ENCODE peak calls at places on chromosomes 12 and 14, in seven cellular contexts. B is neuronal stem cell, E is mesendoderm, M is H1, J is IMR-90, S is H9, Y is trophoblast cell. I is an unnamed sample.

GRCh38 chr12:77213316-77213715 is 147.9 kb upstream of the E2F7 start:
- DNase-seq in B (no peak), E (no peak), M (no peak), J (no peak), S (no peak), Y (no peak), I (no peak)

GRCh38 chr14:90981658-90982057 is 78.8 kb downstream of the RPS6KA5 start:
- DNase-seq in B (no peak), E (peak; percentile 12), M (no peak), J (no peak), S (no peak), Y (peak; percentile 92), I (no peak)

GRCh38 chr14:76109087-76109880 is 42.4 kb upstream of the GPATCH2L start:
- DNase-seq in B (no peak), E (no peak), M (no peak), J (no peak), S (no peak), Y (peak; percentile 18), I (no peak)

GRCh38 chr12:95608252-95609033 is 57.2 kb upstream of the USP44 start:
- DNase-seq in B (no peak), E (no peak), M (no peak), J (peak; percentile 76), S (peak; percentile 78), Y (no peak), I (peak; percentile 46)

GRCh38 chr12:103640831-103641230 is 53.8 kb downstream of the STAB2 start:
- DNase-seq in B (no peak), E (no peak), M (no peak), J (no peak), S (no peak), Y (no peak), I (no peak)

GRCh38 chr12:92338671-92339070 is 193.0 kb upstream of the BTG1 start:
- DNase-seq in B (no peak), E (peak; percentile 56), M (no peak), J (no peak), S (no peak), Y (peak; percentile 16), I (no peak)

GRCh38 chr12:102673606-102674005 is 193.2 kb upstream of the IGF1 start:
- DNase-seq in B (no peak), E (no peak), M (no peak), J (no peak), S (no peak), Y (no peak), I (peak; percentile 3)

GRCh38 chr12:8655421-8655820 is 7.2 kb downstream of the MFAP5 start:
- DNase-seq in B (no peak), E (no peak), M (no peak), J (no peak), S (no peak), Y (no peak), I (no peak)

GRCh38 chr12:26077915-26078314 is 46.9 kb downstream of the BHLHE41 start:
- DNase-seq in B (no peak), E (no peak), M (no peak), J (peak; percentile 46), S (no peak), Y (no peak), I (no peak)

GRCh38 chr14:26217778-26218177 is 380.1 kb downstream of the NOVA1 start:
- DNase-seq in B (no peak), E (no peak), M (no peak), J (no peak), S (no peak), Y (no peak), I (no peak)

GRCh38 chr12:124980098-124980892 is 8.6 kb downstream of the DHX37 start:
- DNase-seq in B (no peak), E (no peak), M (no peak), J (no peak), S (peak; percentile 30), Y (no peak), I (no peak)

GRCh38 chr12:68042212-68042699 is 53.0 kb downstream of the IFNG-AS1 start:
- DNase-seq in B (no peak), E (peak; percentile 39), M (no peak), J (peak; percentile 3), S (no peak), Y (no peak), I (peak; percentile 4)

GRCh38 chr12:4742421-4742970 is 22.3 kb downstream of the GALNT8 start:
- DNase-seq in B (no peak), E (peak; percentile 72), M (no peak), J (no peak), S (no peak), Y (no peak), I (no peak)

GRCh38 chr12:4744709-4745108 is 24.5 kb downstream of the GALNT8 start:
- DNase-seq in B (no peak), E (no peak), M (no peak), J (no peak), S (no peak), Y (no peak), I (no peak)

GRCh38 chr12:4745249-4745648 is 25.0 kb downstream of the GALNT8 start:
- DNase-seq in B (no peak), E (no peak), M (no peak), J (no peak), S (no peak), Y (no peak), I (no peak)

GRCh38 chr12:4738541-4738940 is 18.3 kb downstream of the GALNT8 start:
- DNase-seq in B (no peak), E (no peak), M (no peak), J (no peak), S (no peak), Y (no peak), I (no peak)

DNA sequence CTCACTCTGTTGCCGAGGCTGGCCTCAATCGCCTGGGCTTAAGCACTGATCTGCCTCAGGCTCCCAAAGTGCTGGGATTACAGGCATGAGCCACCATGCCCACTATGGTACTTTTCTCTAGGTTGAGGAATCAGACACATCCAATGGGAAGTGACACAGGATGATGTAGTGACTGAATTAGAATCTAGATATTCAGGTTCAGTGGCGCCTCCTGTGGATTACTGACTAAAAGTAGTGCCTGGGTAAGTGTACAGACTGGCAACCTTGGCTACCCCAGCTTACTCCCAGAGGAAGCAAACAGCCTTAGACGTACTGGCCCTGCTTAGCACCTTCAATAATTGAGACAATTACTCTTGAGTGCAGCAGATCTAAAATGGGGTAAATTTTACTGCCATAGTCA is 22.8 kb downstream of the GALNT8 start:
- DNase-seq in B (no peak), E (peak; percentile 60), M (no peak), J (no peak), S (no peak), Y (no peak), I (no peak)
- H3K4ac ChIP-seq in B (no peak overlapping the region), E (no peak overlapping the region), M (no peak overlapping the region), J (no peak overlapping the region), S (no peak overlapping the region), Y (no peak overlapping the region), I (no peak overlapping the region)

DNA sequence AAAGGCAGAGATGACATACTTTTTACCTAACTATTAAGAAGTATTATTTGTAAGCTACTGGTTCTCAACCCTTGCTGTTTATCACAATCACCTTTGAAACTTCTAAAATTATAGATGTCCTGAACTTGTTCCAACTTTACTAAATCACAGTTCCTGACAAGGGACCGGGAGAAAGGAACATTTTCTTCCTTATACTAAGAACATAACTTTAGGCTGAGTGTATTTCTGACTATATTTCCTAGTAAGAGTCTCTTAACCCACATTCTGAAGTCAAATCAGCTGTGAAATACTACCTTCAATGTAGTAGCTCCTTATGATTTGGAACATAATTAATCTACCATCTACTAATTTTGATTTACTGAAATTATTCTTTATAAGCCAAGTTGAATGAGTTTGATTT is 80.2 kb downstream of the BAZ1A start:
- DNase-seq in B (no peak), E (no peak), M (no peak), J (no peak), S (no peak), Y (no peak), I (no peak)
- H3K27ac ChIP-seq in B (no peak overlapping the region), E (no peak overlapping the region), M (no peak overlapping the region), J (no peak overlapping the region), S (no peak overlapping the region), Y (no peak overlapping the region), I (no peak overlapping the region)

DNA sequence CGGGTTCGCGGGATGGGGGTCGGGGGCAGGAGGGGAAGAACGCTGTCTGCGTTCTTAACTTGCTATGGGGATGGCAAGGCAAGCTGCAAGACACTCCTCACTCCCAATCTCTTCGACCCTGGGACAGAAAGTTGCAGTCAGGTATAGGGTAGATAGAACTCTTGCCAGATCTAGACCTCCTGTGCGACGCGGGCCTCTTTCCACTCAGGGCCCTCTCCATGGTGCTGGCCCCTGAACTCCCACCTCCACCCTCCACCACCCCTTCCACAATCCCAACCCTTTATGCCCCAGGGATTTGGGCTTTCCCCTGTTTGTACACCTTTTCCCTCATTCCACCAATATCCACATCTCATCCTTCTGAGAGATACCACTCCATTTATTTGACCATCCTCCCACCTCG is 812 bp downstream of the NABP2 start:
- DNase-seq in B (no peak), E (no peak), M (no peak), J (no peak), S (no peak), Y (no peak), I (no peak)
- H3K4ac ChIP-seq in B (no peak overlapping the region), E (no peak overlapping the region), M (no peak overlapping the region), J (peak overlapping the region; percentile 92), S (no peak overlapping the region), Y (no peak overlapping the region), I (no peak overlapping the region)

GRCh38 chr14:105168979-105169507 is 467 bp upstream of the JAG2 start:
- DNase-seq in B (peak; percentile 57), E (peak; percentile 53), M (peak; percentile 88), J (no peak), S (peak; percentile 77), Y (peak; percentile 24), I (peak; percentile 9)

GRCh38 chr14:105168093-105168420 is 519 bp downstream of the JAG2 start:
- DNase-seq in B (no peak), E (no peak), M (no peak), J (no peak), S (no peak), Y (no peak), I (no peak)

GRCh38 chr14:105171004-105171673 is 2.6 kb upstream of the JAG2 start:
- DNase-seq in B (no peak), E (no peak), M (no peak), J (no peak), S (no peak), Y (peak; percentile 84), I (no peak)

GRCh38 chr14:105168496-105168978 is at the start of gene JAG2:
- DNase-seq in B (peak; percentile 27), E (peak; percentile 54), M (no peak), J (no peak), S (peak; percentile 73), Y (peak; percentile 53), I (no peak)

DNA sequence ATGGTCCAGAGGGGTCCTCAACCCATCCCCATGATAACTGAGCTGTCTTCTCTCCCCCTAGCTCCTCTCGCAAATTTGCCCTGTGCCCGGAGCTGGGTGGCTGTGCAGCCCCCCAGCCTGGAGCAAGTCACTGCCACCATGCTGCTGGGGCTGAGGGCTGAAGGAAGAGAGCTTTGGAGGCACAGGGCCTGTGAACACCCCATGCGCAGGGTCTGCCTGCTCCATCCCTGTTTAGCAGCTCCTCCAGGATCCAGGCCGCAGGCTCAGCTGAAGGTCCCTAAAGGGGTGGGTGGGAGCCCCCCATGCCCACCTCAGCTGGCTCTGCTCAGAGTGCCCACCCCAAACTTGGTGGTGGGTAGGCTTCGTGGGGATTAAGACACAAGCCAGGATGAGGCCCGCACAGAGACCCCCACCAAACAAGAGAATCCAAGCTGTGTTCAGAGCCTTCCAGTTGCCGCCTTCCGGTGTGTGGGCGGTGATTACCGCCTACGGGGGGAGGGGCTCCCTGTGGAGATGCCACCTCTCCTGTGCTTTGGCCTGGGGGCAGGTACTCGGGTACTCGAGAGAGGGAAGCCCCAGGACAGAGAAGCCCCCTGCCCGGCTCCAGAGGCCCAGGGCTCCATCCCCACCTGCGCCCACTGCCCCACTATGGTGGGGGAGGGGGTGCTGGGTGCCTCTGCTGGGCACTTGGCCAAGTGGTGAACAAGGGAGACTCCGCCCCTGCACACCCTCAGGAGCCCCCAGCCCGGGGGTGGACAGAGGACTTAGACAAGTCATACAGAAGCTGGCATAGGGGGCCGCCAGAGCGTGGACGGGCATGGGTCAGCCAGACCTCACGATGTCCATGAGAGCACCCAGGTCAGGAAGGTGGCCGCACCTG is 1.4 kb upstream of the JAG2 start:
- DNase-seq in B (no peak), E (no peak), M (no peak), J (no peak), S (no peak), Y (no peak), I (no peak)
- H3K27ac ChIP-seq in B (peak overlapping the region; percentile 5), E (no peak overlapping the region), M (no peak overlapping the region), J (no peak overlapping the region), S (no peak overlapping the region), Y (no peak overlapping the region), I (no peak overlapping the region)

I was measured in mesenchymal stem cell.